ENCODE peak calls at places on chromosomes 3 and 15, in eight cellular contexts. One of them, this sample, is unnamed.

GRCh38 chr3:194782767-194783404 is 97.2 kb downstream of the FAM43A start:
- DNase-seq in activated T-cell treated with anti-CD3 and anti-CD28 coated beads, Interleukin-2, amount 50 U/mL, for 72 hours: no peak
- DNase-seq in smooth muscle cell of the brain vasculature: peak; percentile 51
- DNase-seq in activated naive CD4-positive, alpha-beta T cell treated with anti-CD3 and anti-CD28 coated beads for 36 hours: no peak
- DNase-seq in PC-3: no peak
- DNase-seq in right cardiac atrium: no peak
- DNase-seq in colonic mucosa: no peak
- DNase-seq in stimulated activated CD4-positive, alpha-beta T cell treated with anti-CD3 and anti-CD28 coated beads, TNF-alpha, amount 100 ng/mL, for 1 hour: no peak
- DNase-seq in this sample: no peak

GRCh38 chr15:85026304-85027032 is 44.8 kb downstream of the PDE8A start:
- DNase-seq in PC-3: no peak
- DNase-seq in right cardiac atrium: no peak
- DNase-seq in colonic mucosa: no peak
- DNase-seq in activated naive CD4-positive, alpha-beta T cell treated with anti-CD3 and anti-CD28 coated beads for 36 hours: no peak
- DNase-seq in stimulated activated CD4-positive, alpha-beta T cell treated with anti-CD3 and anti-CD28 coated beads, TNF-alpha, amount 100 ng/mL, for 1 hour: no peak
- DNase-seq in smooth muscle cell of the brain vasculature: no peak
- DNase-seq in activated T-cell treated with anti-CD3 and anti-CD28 coated beads, Interleukin-2, amount 50 U/mL, for 72 hours: no peak
- DNase-seq in this sample: no peak

GRCh38 chr3:45776291-45776576 is 20.1 kb downstream of the SLC6A20 start:
- DNase-seq in smooth muscle cell of the brain vasculature: no peak
- DNase-seq in activated naive CD4-positive, alpha-beta T cell treated with anti-CD3 and anti-CD28 coated beads for 36 hours: no peak
- DNase-seq in stimulated activated CD4-positive, alpha-beta T cell treated with anti-CD3 and anti-CD28 coated beads, TNF-alpha, amount 100 ng/mL, for 1 hour: no peak
- DNase-seq in PC-3: no peak
- DNase-seq in right cardiac atrium: no peak
- DNase-seq in activated T-cell treated with anti-CD3 and anti-CD28 coated beads, Interleukin-2, amount 50 U/mL, for 72 hours: no peak
- DNase-seq in colonic mucosa: peak; percentile 42
- DNase-seq in this sample: no peak

GRCh38 chr3:7720649-7721048 is 781.0 kb upstream of the LMCD1 start:
- DNase-seq in stimulated activated CD4-positive, alpha-beta T cell treated with anti-CD3 and anti-CD28 coated beads, TNF-alpha, amount 100 ng/mL, for 1 hour: no peak
- DNase-seq in colonic mucosa: no peak
- DNase-seq in activated T-cell treated with anti-CD3 and anti-CD28 coated beads, Interleukin-2, amount 50 U/mL, for 72 hours: no peak
- DNase-seq in activated naive CD4-positive, alpha-beta T cell treated with anti-CD3 and anti-CD28 coated beads for 36 hours: no peak
- DNase-seq in smooth muscle cell of the brain vasculature: no peak
- DNase-seq in right cardiac atrium: no peak
- DNase-seq in PC-3: no peak
- DNase-seq in this sample: no peak

GRCh38 chr3:126103121-126104027 is 19.4 kb upstream of the SLC41A3 start:
- DNase-seq in activated naive CD4-positive, alpha-beta T cell treated with anti-CD3 and anti-CD28 coated beads for 36 hours: no peak
- DNase-seq in activated T-cell treated with anti-CD3 and anti-CD28 coated beads, Interleukin-2, amount 50 U/mL, for 72 hours: no peak
- DNase-seq in colonic mucosa: peak; percentile 14
- DNase-seq in right cardiac atrium: peak; percentile 43
- DNase-seq in smooth muscle cell of the brain vasculature: no peak
- DNase-seq in stimulated activated CD4-positive, alpha-beta T cell treated with anti-CD3 and anti-CD28 coated beads, TNF-alpha, amount 100 ng/mL, for 1 hour: no peak
- DNase-seq in PC-3: no peak
- DNase-seq in this sample: no peak

GRCh38 chr3:108100906-108101305 is 10.1 kb upstream of the CD47 start:
- DNase-seq in activated T-cell treated with anti-CD3 and anti-CD28 coated beads, Interleukin-2, amount 50 U/mL, for 72 hours: peak; percentile 31
- DNase-seq in activated naive CD4-positive, alpha-beta T cell treated with anti-CD3 and anti-CD28 coated beads for 36 hours: peak; percentile 59
- DNase-seq in colonic mucosa: no peak
- DNase-seq in right cardiac atrium: no peak
- DNase-seq in smooth muscle cell of the brain vasculature: no peak
- DNase-seq in PC-3: no peak
- DNase-seq in stimulated activated CD4-positive, alpha-beta T cell treated with anti-CD3 and anti-CD28 coated beads, TNF-alpha, amount 100 ng/mL, for 1 hour: no peak
- DNase-seq in this sample: no peak

GRCh38 chr3:194352631-194353290 is 1.6 kb upstream of the CPN2 start:
- DNase-seq in colonic mucosa: no peak
- DNase-seq in activated T-cell treated with anti-CD3 and anti-CD28 coated beads, Interleukin-2, amount 50 U/mL, for 72 hours: no peak
- DNase-seq in PC-3: no peak
- DNase-seq in stimulated activated CD4-positive, alpha-beta T cell treated with anti-CD3 and anti-CD28 coated beads, TNF-alpha, amount 100 ng/mL, for 1 hour: no peak
- DNase-seq in right cardiac atrium: no peak
- DNase-seq in activated naive CD4-positive, alpha-beta T cell treated with anti-CD3 and anti-CD28 coated beads for 36 hours: no peak
- DNase-seq in smooth muscle cell of the brain vasculature: no peak
- DNase-seq in this sample: no peak

GRCh38 chr3:169661567-169662214 is 1.8 kb downstream of the MECOM start:
- DNase-seq in PC-3: peak; percentile 48
- DNase-seq in smooth muscle cell of the brain vasculature: no peak
- DNase-seq in stimulated activated CD4-positive, alpha-beta T cell treated with anti-CD3 and anti-CD28 coated beads, TNF-alpha, amount 100 ng/mL, for 1 hour: no peak
- DNase-seq in colonic mucosa: peak; percentile 56
- DNase-seq in activated T-cell treated with anti-CD3 and anti-CD28 coated beads, Interleukin-2, amount 50 U/mL, for 72 hours: no peak
- DNase-seq in activated naive CD4-positive, alpha-beta T cell treated with anti-CD3 and anti-CD28 coated beads for 36 hours: no peak
- DNase-seq in right cardiac atrium: peak; percentile 73
- DNase-seq in this sample: peak; percentile 56

GRCh38 chr3:153958635-153959320 is 162.4 kb upstream of the ARHGEF26 start:
- DNase-seq in right cardiac atrium: no peak
- DNase-seq in stimulated activated CD4-positive, alpha-beta T cell treated with anti-CD3 and anti-CD28 coated beads, TNF-alpha, amount 100 ng/mL, for 1 hour: no peak
- DNase-seq in PC-3: peak; percentile 14
- DNase-seq in activated naive CD4-positive, alpha-beta T cell treated with anti-CD3 and anti-CD28 coated beads for 36 hours: no peak
- DNase-seq in activated T-cell treated with anti-CD3 and anti-CD28 coated beads, Interleukin-2, amount 50 U/mL, for 72 hours: no peak
- DNase-seq in smooth muscle cell of the brain vasculature: no peak
- DNase-seq in colonic mucosa: no peak
- DNase-seq in this sample: no peak

GRCh38 chr15:78211189-78211921 is 23.0 kb downstream of the ACSBG1 start:
- DNase-seq in colonic mucosa: peak; percentile 15
- DNase-seq in right cardiac atrium: no peak
- DNase-seq in smooth muscle cell of the brain vasculature: no peak
- DNase-seq in stimulated activated CD4-positive, alpha-beta T cell treated with anti-CD3 and anti-CD28 coated beads, TNF-alpha, amount 100 ng/mL, for 1 hour: no peak
- DNase-seq in activated naive CD4-positive, alpha-beta T cell treated with anti-CD3 and anti-CD28 coated beads for 36 hours: no peak
- DNase-seq in activated T-cell treated with anti-CD3 and anti-CD28 coated beads, Interleukin-2, amount 50 U/mL, for 72 hours: no peak
- DNase-seq in PC-3: no peak
- DNase-seq in this sample: no peak

GRCh38 chr3:172224560-172225214 is 185.3 kb downstream of the FNDC3B start:
- DNase-seq in PC-3: no peak
- DNase-seq in colonic mucosa: no peak
- DNase-seq in stimulated activated CD4-positive, alpha-beta T cell treated with anti-CD3 and anti-CD28 coated beads, TNF-alpha, amount 100 ng/mL, for 1 hour: no peak
- DNase-seq in smooth muscle cell of the brain vasculature: no peak
- DNase-seq in activated T-cell treated with anti-CD3 and anti-CD28 coated beads, Interleukin-2, amount 50 U/mL, for 72 hours: no peak
- DNase-seq in right cardiac atrium: no peak
- DNase-seq in activated naive CD4-positive, alpha-beta T cell treated with anti-CD3 and anti-CD28 coated beads for 36 hours: no peak
- DNase-seq in this sample: peak; percentile 32

GRCh38 chr3:78867409-78868372 is 900.1 kb downstream of the ROBO1 start:
- DNase-seq in activated naive CD4-positive, alpha-beta T cell treated with anti-CD3 and anti-CD28 coated beads for 36 hours: no peak
- DNase-seq in stimulated activated CD4-positive, alpha-beta T cell treated with anti-CD3 and anti-CD28 coated beads, TNF-alpha, amount 100 ng/mL, for 1 hour: no peak
- DNase-seq in colonic mucosa: no peak
- DNase-seq in PC-3: no peak
- DNase-seq in activated T-cell treated with anti-CD3 and anti-CD28 coated beads, Interleukin-2, amount 50 U/mL, for 72 hours: no peak
- DNase-seq in smooth muscle cell of the brain vasculature: no peak
- DNase-seq in right cardiac atrium: no peak
- DNase-seq in this sample: no peak

GRCh38 chr3:14652-15051 is 181.9 kb upstream of the CHL1 start:
- DNase-seq in PC-3: peak; percentile 40
- DNase-seq in right cardiac atrium: no peak
- DNase-seq in stimulated activated CD4-positive, alpha-beta T cell treated with anti-CD3 and anti-CD28 coated beads, TNF-alpha, amount 100 ng/mL, for 1 hour: no peak
- DNase-seq in colonic mucosa: no peak
- DNase-seq in activated T-cell treated with anti-CD3 and anti-CD28 coated beads, Interleukin-2, amount 50 U/mL, for 72 hours: no peak
- DNase-seq in smooth muscle cell of the brain vasculature: no peak
- DNase-seq in activated naive CD4-positive, alpha-beta T cell treated with anti-CD3 and anti-CD28 coated beads for 36 hours: no peak
- DNase-seq in this sample: no peak

GRCh38 chr3:142118911-142119310 is 30.4 kb downstream of the TFDP2 start:
- DNase-seq in activated T-cell treated with anti-CD3 and anti-CD28 coated beads, Interleukin-2, amount 50 U/mL, for 72 hours: no peak
- DNase-seq in PC-3: no peak
- DNase-seq in smooth muscle cell of the brain vasculature: no peak
- DNase-seq in right cardiac atrium: no peak
- DNase-seq in colonic mucosa: no peak
- DNase-seq in activated naive CD4-positive, alpha-beta T cell treated with anti-CD3 and anti-CD28 coated beads for 36 hours: no peak
- DNase-seq in stimulated activated CD4-positive, alpha-beta T cell treated with anti-CD3 and anti-CD28 coated beads, TNF-alpha, amount 100 ng/mL, for 1 hour: no peak
- DNase-seq in this sample: no peak

GRCh38 chr15:81155375-81156218 is 21.5 kb downstream of the CFAP161 start:
- DNase-seq in colonic mucosa: no peak
- DNase-seq in smooth muscle cell of the brain vasculature: no peak
- DNase-seq in activated T-cell treated with anti-CD3 and anti-CD28 coated beads, Interleukin-2, amount 50 U/mL, for 72 hours: peak; percentile 7
- DNase-seq in right cardiac atrium: no peak
- DNase-seq in stimulated activated CD4-positive, alpha-beta T cell treated with anti-CD3 and anti-CD28 coated beads, TNF-alpha, amount 100 ng/mL, for 1 hour: no peak
- DNase-seq in activated naive CD4-positive, alpha-beta T cell treated with anti-CD3 and anti-CD28 coated beads for 36 hours: peak; percentile 35
- DNase-seq in PC-3: peak; percentile 62
- DNase-seq in this sample: peak; percentile 57

GRCh38 chr3:177459397-177459796 is 262.1 kb upstream of the TBL1XR1 start:
- DNase-seq in activated T-cell treated with anti-CD3 and anti-CD28 coated beads, Interleukin-2, amount 50 U/mL, for 72 hours: no peak
- DNase-seq in PC-3: no peak
- DNase-seq in activated naive CD4-positive, alpha-beta T cell treated with anti-CD3 and anti-CD28 coated beads for 36 hours: no peak
- DNase-seq in colonic mucosa: no peak
- DNase-seq in stimulated activated CD4-positive, alpha-beta T cell treated with anti-CD3 and anti-CD28 coated beads, TNF-alpha, amount 100 ng/mL, for 1 hour: no peak
- DNase-seq in smooth muscle cell of the brain vasculature: peak; percentile 74
- DNase-seq in right cardiac atrium: no peak
- DNase-seq in this sample: no peak

GRCh38 chr15:75666823-75667501 is 19.2 kb downstream of the SNX33 start:
- DNase-seq in stimulated activated CD4-positive, alpha-beta T cell treated with anti-CD3 and anti-CD28 coated beads, TNF-alpha, amount 100 ng/mL, for 1 hour: no peak
- DNase-seq in activated naive CD4-positive, alpha-beta T cell treated with anti-CD3 and anti-CD28 coated beads for 36 hours: no peak
- DNase-seq in colonic mucosa: peak; percentile 81
- DNase-seq in activated T-cell treated with anti-CD3 and anti-CD28 coated beads, Interleukin-2, amount 50 U/mL, for 72 hours: no peak
- DNase-seq in right cardiac atrium: peak; percentile 81
- DNase-seq in smooth muscle cell of the brain vasculature: peak; percentile 90
- DNase-seq in PC-3: peak; percentile 90
- DNase-seq in this sample: no peak

GRCh38 chr15:74733269-74733668 is 7.9 kb upstream of the CYP1A1 start:
- DNase-seq in smooth muscle cell of the brain vasculature: no peak
- DNase-seq in colonic mucosa: no peak
- DNase-seq in right cardiac atrium: no peak
- DNase-seq in activated T-cell treated with anti-CD3 and anti-CD28 coated beads, Interleukin-2, amount 50 U/mL, for 72 hours: no peak
- DNase-seq in PC-3: no peak
- DNase-seq in activated naive CD4-positive, alpha-beta T cell treated with anti-CD3 and anti-CD28 coated beads for 36 hours: no peak
- DNase-seq in stimulated activated CD4-positive, alpha-beta T cell treated with anti-CD3 and anti-CD28 coated beads, TNF-alpha, amount 100 ng/mL, for 1 hour: no peak
- DNase-seq in this sample: no peak

GRCh38 chr3:155919728-155920127 is 49.3 kb downstream of the GMPS start:
- DNase-seq in stimulated activated CD4-positive, alpha-beta T cell treated with anti-CD3 and anti-CD28 coated beads, TNF-alpha, amount 100 ng/mL, for 1 hour: no peak
- DNase-seq in activated T-cell treated with anti-CD3 and anti-CD28 coated beads, Interleukin-2, amount 50 U/mL, for 72 hours: no peak
- DNase-seq in smooth muscle cell of the brain vasculature: no peak
- DNase-seq in colonic mucosa: no peak
- DNase-seq in right cardiac atrium: no peak
- DNase-seq in activated naive CD4-positive, alpha-beta T cell treated with anti-CD3 and anti-CD28 coated beads for 36 hours: no peak
- DNase-seq in PC-3: no peak
- DNase-seq in this sample: no peak

GRCh38 chr3:122795674-122795969 is 753 bp downstream of the SLC49A4 start:
- DNase-seq in smooth muscle cell of the brain vasculature: no peak
- DNase-seq in stimulated activated CD4-positive, alpha-beta T cell treated with anti-CD3 and anti-CD28 coated beads, TNF-alpha, amount 100 ng/mL, for 1 hour: no peak
- DNase-seq in right cardiac atrium: no peak
- DNase-seq in PC-3: no peak
- DNase-seq in colonic mucosa: no peak
- DNase-seq in activated T-cell treated with anti-CD3 and anti-CD28 coated beads, Interleukin-2, amount 50 U/mL, for 72 hours: no peak
- DNase-seq in activated naive CD4-positive, alpha-beta T cell treated with anti-CD3 and anti-CD28 coated beads for 36 hours: peak; percentile 61
- DNase-seq in this sample: no peak

GRCh38 chr15:88389120-88389519 is 78.1 kb downstream of the MRPL46 start:
- DNase-seq in PC-3: no peak
- DNase-seq in colonic mucosa: no peak
- DNase-seq in activated T-cell treated with anti-CD3 and anti-CD28 coated beads, Interleukin-2, amount 50 U/mL, for 72 hours: no peak
- DNase-seq in smooth muscle cell of the brain vasculature: no peak
- DNase-seq in right cardiac atrium: no peak
- DNase-seq in stimulated activated CD4-positive, alpha-beta T cell treated with anti-CD3 and anti-CD28 coated beads, TNF-alpha, amount 100 ng/mL, for 1 hour: no peak
- DNase-seq in activated naive CD4-positive, alpha-beta T cell treated with anti-CD3 and anti-CD28 coated beads for 36 hours: no peak
- DNase-seq in this sample: no peak